ENCODE peak calls at places on chromosomes 1 and 21, in eight cellular contexts. Q is adrenal gland; L is CD4-positive, CD25-positive, alpha-beta regulatory T cell; I is aorta; R is mesendoderm; Z is GM23248; J is upper lobe of right lung; N is stomach. O is an unnamed sample.

GRCh38 chr1:72111662-72112061 is 170.7 kb downstream of the NEGR1 start:
- DNase-seq in Z (no peak), L (no peak), N (no peak), R (no peak), Q (no peak), I (no peak), J (no peak), O (no peak)

GRCh38 chr1:75327395-75327794 is 193.2 kb downstream of the LHX8 start:
- DNase-seq in L (no peak), R (no peak), Q (no peak), I (no peak), N (no peak), Z (no peak), J (no peak), O (no peak)

GRCh38 chr21:42461881-42462877 is 33.8 kb downstream of the RSPH1 start:
- DNase-seq in Q (peak; percentile 7), J (no peak), L (no peak), Z (no peak), R (peak; percentile 90), I (no peak), N (peak; percentile 75), O (no peak)

GRCh38 chr21:14757533-14758327 is 211.6 kb upstream of the SAMSN1 start:
- DNase-seq in J (no peak), N (no peak), Q (no peak), Z (no peak), L (no peak), I (no peak), R (no peak), O (no peak)

GRCh38 chr1:190277116-190277515 is 200.5 kb downstream of the BRINP3 start:
- DNase-seq in I (no peak), J (no peak), Z (no peak), R (peak; percentile 20), N (no peak), Q (no peak), L (no peak), O (no peak)

GRCh38 chr1:59678809-59679228 is 135.9 kb upstream of the HOOK1 start:
- DNase-seq in N (no peak), R (peak; percentile 63), L (no peak), Z (peak; percentile 97), J (no peak), I (no peak), Q (no peak), O (no peak)

GRCh38 chr1:24727490-24728214 is 17.6 kb upstream of the CLIC4 start:
- DNase-seq in R (no peak), N (peak; percentile 66), I (peak; percentile 82), Z (peak; percentile 96), Q (peak; percentile 76), J (peak; percentile 84), L (no peak), O (peak; percentile 70)

GRCh38 chr1:81174811-81175476 is 625.8 kb upstream of the ADGRL2 start:
- DNase-seq in Q (peak; percentile 49), R (peak; percentile 53), Z (peak; percentile 31), I (no peak), N (no peak), L (no peak), J (no peak), O (no peak)

GRCh38 chr1:112981461-112982233 is 25.7 kb upstream of the SLC16A1 start:
- DNase-seq in Q (no peak), R (no peak), Z (no peak), J (no peak), N (no peak), L (no peak), I (no peak), O (no peak)

GRCh38 chr1:18413906-18414305 is 66.8 kb upstream of the KLHDC7A start:
- DNase-seq in I (no peak), Z (no peak), N (peak; percentile 38), J (no peak), L (no peak), R (peak; percentile 64), Q (no peak), O (no peak)

GRCh38 chr1:198902616-198903140 is 263.8 kb downstream of the PTPRC start:
- DNase-seq in Q (no peak), N (no peak), Z (no peak), J (no peak), I (no peak), R (peak; percentile 6), L (no peak), O (no peak)

GRCh38 chr1:61641578-61642336 is 83.2 kb downstream of the TM2D1 start:
- DNase-seq in Z (peak; percentile 88), R (peak; percentile 84), L (peak; percentile 24), Q (peak; percentile 68), J (peak; percentile 83), I (peak; percentile 93), N (peak; percentile 76), O (peak; percentile 12)

GRCh38 chr1:246608616-246609376 is 42.5 kb downstream of the CNST start:
- DNase-seq in Z (peak; percentile 96), N (peak; percentile 93), L (no peak), Q (peak; percentile 73), J (peak; percentile 93), I (no peak), R (peak; percentile 76), O (no peak)

GRCh38 chr1:179141592-179142244 is 59.8 kb downstream of the TOR3A start:
- DNase-seq in N (no peak), I (no peak), Z (peak; percentile 92), J (no peak), Q (no peak), L (no peak), R (no peak), O (no peak)

GRCh38 chr1:58781541-58782307 is 2.1 kb downstream of the JUN start:
- DNase-seq in Q (peak; percentile 69), L (peak; percentile 42), R (peak; percentile 77), N (peak; percentile 66), Z (peak; percentile 77), J (peak; percentile 84), I (peak; percentile 91), O (peak; percentile 64)

GRCh38 chr1:9655127-9655723 is 3.7 kb downstream of the PIK3CD start:
- DNase-seq in L (peak; percentile 32), N (no peak), R (no peak), J (no peak), Z (no peak), I (no peak), Q (no peak), O (no peak)

GRCh38 chr1:108817016-108817415 is 39.9 kb downstream of the AKNAD1 start:
- DNase-seq in Q (no peak), L (no peak), R (no peak), N (no peak), I (no peak), Z (peak; percentile 94), J (no peak), O (no peak)

GRCh38 chr1:115112496-115113375 is 23.4 kb upstream of the TSPAN2 start:
- DNase-seq in R (peak; percentile 58), N (peak; percentile 40), I (peak; percentile 81), Z (peak; percentile 39), L (peak; percentile 42), J (peak; percentile 68), Q (peak; percentile 21), O (peak; percentile 47)

GRCh38 chr1:33654267-33654832 is 181.9 kb downstream of the ZSCAN20 start:
- DNase-seq in L (no peak), Z (peak; percentile 65), R (peak; percentile 69), I (no peak), J (no peak), Q (no peak), N (no peak), O (no peak)

GRCh38 chr1:155219592-155220031 is 11.1 kb downstream of the MTX1 start:
- DNase-seq in Q (no peak), J (no peak), N (no peak), L (no peak), Z (no peak), R (peak; percentile 37), I (no peak), O (peak; percentile 24)
- H3K27ac ChIP-seq in Q (no peak overlapping the region), J (peak overlapping the region; percentile 8), N (no peak overlapping the region), L (no peak overlapping the region), Z (peak overlapping the region; percentile 9), R (no peak overlapping the region), I (no peak overlapping the region), O (peak overlapping the region; percentile 16)

GRCh38 chr1:224678168-224678567 is 62.1 kb downstream of the CNIH3 start:
- DNase-seq in J (no peak), L (no peak), R (no peak), Z (no peak), I (no peak), Q (no peak), N (no peak), O (no peak)
- H3K4me3 ChIP-seq in J (no peak overlapping the region), L (no peak overlapping the region), R (no peak overlapping the region), Z (no peak overlapping the region), I (no peak overlapping the region), Q (no peak overlapping the region), N (no peak overlapping the region), O (no peak overlapping the region)

GRCh38 chr1:27149084-27149483 is 5.8 kb downstream of the SLC9A1 start:
- DNase-seq in Q (no peak), J (no peak), R (no peak), I (no peak), L (no peak), N (no peak), Z (no peak), O (no peak)

GRCh38 chr1:27149714-27150113 is 5.2 kb downstream of the SLC9A1 start:
- DNase-seq in R (no peak), Z (no peak), L (no peak), N (no peak), J (no peak), I (no peak), Q (no peak), O (no peak)

GRCh38 chr1:27152004-27152828 is 2.7 kb downstream of the SLC9A1 start:
- DNase-seq in J (no peak), N (no peak), Z (peak; percentile 58), Q (peak; percentile 49), R (no peak), L (no peak), I (no peak), O (no peak)

GRCh38 chr1:27150183-27150582 is 4.7 kb downstream of the SLC9A1 start:
- DNase-seq in I (no peak), Q (no peak), L (no peak), Z (no peak), N (no peak), J (no peak), R (no peak), O (no peak)

DNA sequence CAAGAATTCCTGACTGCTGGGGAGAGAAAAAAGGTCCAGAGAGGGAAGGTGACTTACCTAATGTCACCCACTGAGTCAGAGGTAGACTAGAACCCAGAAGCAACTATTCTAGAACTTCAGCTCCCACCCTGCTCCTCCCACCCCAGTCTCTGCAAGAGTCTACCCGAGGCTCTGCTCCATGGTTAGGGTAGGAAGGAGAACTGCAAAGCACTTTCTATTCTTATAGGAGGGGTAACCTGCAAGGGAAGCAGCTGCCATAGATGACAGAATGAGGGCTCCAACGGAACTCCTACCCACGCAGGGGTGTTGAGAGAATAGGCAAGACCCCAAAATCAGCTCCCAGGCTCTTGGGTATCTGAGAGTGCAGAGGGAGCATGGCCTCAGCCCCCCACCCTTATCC is 4.3 kb downstream of the SLC9A1 start:
- DNase-seq in Z (no peak), J (no peak), N (no peak), Q (no peak), I (no peak), R (no peak), L (no peak), O (no peak)
- H3K27ac ChIP-seq in Z (no peak overlapping the region), J (no peak overlapping the region), N (peak overlapping the region; percentile 58), Q (no peak overlapping the region), I (no peak overlapping the region), R (no peak overlapping the region), L (no peak overlapping the region), O (no peak overlapping the region)

DNA sequence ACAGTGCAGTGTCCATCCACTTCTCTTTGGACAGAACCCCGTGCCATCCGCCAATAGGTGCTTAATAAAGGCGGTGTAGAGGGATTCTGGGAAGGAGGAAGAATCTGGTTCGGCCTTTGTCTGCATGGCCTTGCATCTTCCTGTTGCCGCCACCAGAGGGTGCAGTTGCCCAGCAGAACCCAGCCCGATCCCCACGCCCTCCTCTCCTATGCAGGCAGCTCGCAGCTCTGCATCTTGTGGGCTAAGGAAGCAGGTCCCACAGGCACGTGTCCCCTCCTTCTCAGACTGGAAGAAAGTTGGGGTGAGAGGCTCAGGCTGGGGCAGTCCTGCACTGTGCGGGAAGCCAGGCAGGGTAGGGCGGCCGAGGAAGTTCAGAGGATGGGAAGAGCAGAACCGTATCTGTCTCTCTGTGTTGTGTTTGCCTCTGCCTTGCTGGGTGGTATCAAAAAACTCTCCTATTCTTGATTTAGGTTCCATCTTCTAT is 20.8 kb downstream of the NAV1 start:
- DNase-seq in L (peak; percentile 34), J (peak; percentile 87), Q (peak; percentile 70), N (peak; percentile 81), I (peak; percentile 92), R (peak; percentile 86), Z (peak; percentile 91), O (peak; percentile 75)
- H3K4me3 ChIP-seq in L (no peak overlapping the region), J (no peak overlapping the region), Q (no peak overlapping the region), N (no peak overlapping the region), I (no peak overlapping the region), R (no peak overlapping the region), Z (no peak overlapping the region), O (no peak overlapping the region)

O was measured in DND-41.